ENCODE peak calls at places on chromosomes 6 and 20, in six cellular contexts. A, H, J, P, K and Y are unnamed samples.

GRCh38 chr6:112683926-112684325 is 336.8 kb downstream of the RFPL4B start:
- DNase-seq in A (peak), H (no peak), J (no peak), P (peak), K (no peak), Y (no peak)

GRCh38 chr6:75436869-75437268 is 56.7 kb downstream of the FILIP1 start:
- DNase-seq in A (no peak), H (no peak), J (no peak), P (no peak), K (no peak), Y (no peak)

GRCh38 chr6:158894192-158894591 is 75.0 kb upstream of the EZR start:
- DNase-seq in A (peak), H (no peak), J (no peak), P (peak), K (no peak), Y (peak)

GRCh38 chr20:37511605-37512275 is 9.3 kb upstream of the NNAT start:
- DNase-seq in A (no peak), H (no peak), J (no peak), P (peak), K (no peak), Y (no peak)

GRCh38 chr6:149136913-149137286 is 180.6 kb upstream of the TAB2 start:
- DNase-seq in A (no peak), H (peak), J (no peak), P (no peak), K (no peak), Y (no peak)

GRCh38 chr6:130223508-130223907 is 757 bp upstream of the SAMD3 start:
- DNase-seq in A (no peak), H (no peak), J (peak), P (no peak), K (no peak), Y (no peak)

GRCh38 chr6:4936681-4937041 is 67.2 kb downstream of the RPP40 start:
- DNase-seq in A (peak), H (peak), J (no peak), P (peak), K (peak), Y (peak)

GRCh38 chr6:41593451-41594238 is 44.6 kb upstream of the MDFI start:
- DNase-seq in A (no peak), H (no peak), J (no peak), P (no peak), K (no peak), Y (no peak)

GRCh38 chr6:92588126-92588525 is 831.2 kb downstream of the EPHA7 start:
- DNase-seq in A (no peak), H (no peak), J (no peak), P (no peak), K (no peak), Y (no peak)

GRCh38 chr6:128507337-128508310 is 12.8 kb downstream of the PTPRK start:
- DNase-seq in A (peak), H (peak), J (no peak), P (peak), K (no peak), Y (no peak)

GRCh38 chr6:77463881-77464867 is 883 bp upstream of the HTR1B start:
- DNase-seq in A (peak), H (no peak), J (no peak), P (no peak), K (no peak), Y (no peak)

GRCh38 chr20:11231742-11232141 is 557.9 kb upstream of the JAG1 start:
- DNase-seq in A (no peak), H (no peak), J (no peak), P (no peak), K (no peak), Y (no peak)

GRCh38 chr6:55320691-55321086 is 6.6 kb upstream of the GFRAL start:
- DNase-seq in A (no peak), H (no peak), J (no peak), P (no peak), K (no peak), Y (no peak)

GRCh38 chr6:12030993-12031550 is 19.0 kb downstream of the HIVEP1 start:
- DNase-seq in A (no peak), H (no peak), J (no peak), P (peak), K (no peak), Y (no peak)

GRCh38 chr6:126696921-126697693 is 357.2 kb downstream of the CENPW start:
- DNase-seq in A (no peak), H (no peak), J (no peak), P (no peak), K (no peak), Y (no peak)

GRCh38 chr6:71642793-71643192 is 243.6 kb upstream of the RIMS1 start:
- DNase-seq in A (no peak), H (no peak), J (no peak), P (no peak), K (no peak), Y (no peak)

GRCh38 chr6:111418971-111419693 is 63.9 kb downstream of the REV3L start:
- DNase-seq in A (no peak), H (no peak), J (no peak), P (peak), K (no peak), Y (no peak)

GRCh38 chr6:111414373-111414772 is 68.6 kb downstream of the REV3L start:
- DNase-seq in A (no peak), H (no peak), J (no peak), P (no peak), K (no peak), Y (no peak)

GRCh38 chr6:111417181-111417585 is 65.8 kb downstream of the REV3L start:
- DNase-seq in A (no peak), H (no peak), J (no peak), P (peak), K (no peak), Y (no peak)

GRCh38 chr6:111416529-111416928 is 66.5 kb downstream of the REV3L start:
- DNase-seq in A (no peak), H (no peak), J (no peak), P (peak), K (no peak), Y (no peak)

GRCh38 chr6:111417946-111418345 is 65.1 kb downstream of the REV3L start:
- DNase-seq in A (no peak), H (no peak), J (no peak), P (peak), K (no peak), Y (no peak)
- TF ChIP-seq BHLHE40 in A (no peak), H (no peak), J (no peak), P (no peak), K (no peak), Y (no peak)

GRCh38 chr6:6712979-6713514 is 124.5 kb downstream of the LY86 start:
- DNase-seq in A (no peak), H (no peak), J (no peak), P (no peak), K (no peak), Y (no peak)
- TF ChIP-seq BHLHE40 in A (no peak), H (no peak), J (no peak), P (no peak), K (no peak), Y (no peak)

GRCh38 chr6:124660185-124660584 is 302.1 kb upstream of the RNF217 start:
- DNase-seq in A (no peak), H (no peak), J (no peak), P (no peak), K (no peak), Y (no peak)
- TF ChIP-seq BHLHE40 in A (no peak), H (no peak), J (no peak), P (no peak), K (no peak), Y (no peak)

DNA sequence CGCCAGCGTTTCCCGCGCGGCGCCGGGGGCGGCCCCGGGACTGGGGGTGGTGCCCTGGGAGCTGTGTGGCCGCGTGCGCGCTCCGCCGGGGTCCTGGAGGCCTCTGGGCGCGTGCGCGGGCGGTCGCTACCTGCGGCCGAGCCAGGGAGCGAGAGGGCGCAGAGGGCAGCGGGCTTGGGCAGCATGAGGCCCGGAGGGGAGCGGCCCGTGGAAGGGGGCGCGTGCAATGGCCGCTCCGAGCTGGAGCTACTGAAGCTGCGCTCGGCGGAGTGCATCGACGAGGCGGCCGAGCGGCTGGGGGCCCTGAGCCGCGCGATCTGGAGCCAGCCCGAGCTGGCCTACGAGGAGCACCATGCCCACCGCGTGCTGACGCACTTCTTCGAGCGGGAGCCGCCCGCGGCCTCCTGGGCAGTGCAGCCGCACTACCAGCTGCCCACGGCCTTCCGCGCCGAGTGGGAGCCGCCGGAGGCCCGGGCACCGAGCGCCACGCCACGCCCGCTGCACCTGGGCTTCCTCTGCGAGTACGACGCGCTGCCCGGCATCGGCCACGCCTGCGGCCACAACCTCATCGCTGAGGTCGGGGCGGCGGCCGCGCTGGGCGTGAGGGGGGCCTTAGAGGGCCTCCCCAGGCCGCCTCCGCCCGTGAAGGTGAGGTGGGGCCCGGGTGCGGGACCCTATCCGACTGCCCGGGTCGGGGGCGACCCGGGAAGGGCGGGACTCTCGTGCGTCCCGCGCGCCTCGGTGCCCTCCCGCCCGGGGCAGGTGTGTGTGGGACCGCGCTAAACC is at the start of gene PM20D2:
- DNase-seq in A (peak), H (peak), J (no peak), P (peak), K (peak), Y (peak)
- TF ChIP-seq BHLHE40 in A (no peak), H (no peak), J (peak), P (no peak), K (no peak), Y (no peak)